ENCODE peak calls at places on chromosome 7, in nine cellular contexts. G is HCT116, H is fibroblast of pulmonary artery, B is pancreas, V is RWPE1, W is tibial artery, F is choroid plexus epithelial cell, L is endothelial cell, Q is progenitor cell of endocrine pancreas. Z is an unnamed sample.

GRCh38 chr7:7944619-7945282 is 23.8 kb upstream of the GLCCI1 start:
- DNase-seq in V (no peak), Q (no peak), L (no peak), F (peak), G (no peak), W (no peak), B (no peak), H (no peak), Z (peak)

GRCh38 chr7:140316165-140316661 is 82.1 kb downstream of the SLC37A3 start:
- DNase-seq in V (peak), B (peak), F (peak), G (peak), Q (no peak), W (peak), H (peak), L (no peak), Z (no peak)

GRCh38 chr7:25173184-25173583 is 48.1 kb upstream of the CYCS start:
- DNase-seq in H (no peak), F (no peak), V (no peak), W (no peak), Q (no peak), L (no peak), G (no peak), B (no peak), Z (no peak)

GRCh38 chr7:32870298-32870697 is 21.3 kb downstream of the KBTBD2 start:
- DNase-seq in F (no peak), W (no peak), H (no peak), L (no peak), Q (no peak), V (no peak), G (no peak), B (no peak), Z (no peak)

GRCh38 chr7:70723339-70723738 is 408.6 kb upstream of the GALNT17 start:
- DNase-seq in V (no peak), H (no peak), W (no peak), L (no peak), Q (no peak), B (no peak), F (no peak), G (no peak), Z (no peak)

GRCh38 chr7:95045236-95045923 is 138.0 kb downstream of the PPP1R9A start:
- DNase-seq in H (peak), B (peak), F (peak), V (no peak), W (no peak), G (no peak), Q (no peak), L (no peak), Z (no peak)

GRCh38 chr7:43575506-43575905 is 7.4 kb upstream of the STK17A start:
- DNase-seq in W (no peak), Q (no peak), L (no peak), G (no peak), B (no peak), F (no peak), V (no peak), H (no peak), Z (no peak)

GRCh38 chr7:38673795-38674194 is 42.6 kb upstream of the AMPH start:
- DNase-seq in B (no peak), W (no peak), F (peak), V (peak), L (no peak), G (no peak), Q (no peak), H (peak), Z (no peak)

GRCh38 chr7:44329888-44330287 is 4.5 kb upstream of the CAMK2B start:
- DNase-seq in W (peak), H (no peak), B (no peak), L (no peak), F (no peak), V (no peak), Q (no peak), G (no peak), Z (no peak)

GRCh38 chr7:44211126-44211675 is 10.4 kb downstream of the YKT6 start:
- DNase-seq in V (no peak), Q (no peak), L (no peak), G (no peak), W (peak), H (no peak), B (no peak), F (no peak), Z (no peak)

GRCh38 chr7:64087501-64087900 is 42.3 kb downstream of the ZNF727 start:
- DNase-seq in G (no peak), W (no peak), H (no peak), V (no peak), F (no peak), Q (no peak), B (no peak), L (no peak), Z (no peak)

GRCh38 chr7:11473807-11474424 is 358.1 kb downstream of the THSD7A start:
- DNase-seq in V (no peak), W (no peak), G (no peak), Q (no peak), B (no peak), H (no peak), F (no peak), L (no peak), Z (no peak)

GRCh38 chr7:106736508-106737201 is 75.7 kb upstream of the CCDC71L start:
- DNase-seq in H (peak), Q (peak), B (peak), V (peak), F (peak), W (no peak), L (peak), G (peak), Z (no peak)

GRCh38 chr7:74269757-74270277 is 15.6 kb upstream of the RFC2 start:
- DNase-seq in F (peak), G (peak), H (peak), B (peak), V (peak), Q (peak), W (no peak), L (peak), Z (peak)

GRCh38 chr7:99607548-99607947 is 9.2 kb upstream of the ZSCAN25 start:
- DNase-seq in L (no peak), W (no peak), B (no peak), Q (no peak), G (no peak), V (no peak), F (no peak), H (no peak), Z (no peak)

GRCh38 chr7:143405671-143406352 is 2.8 kb downstream of the EPHA1 start:
- DNase-seq in F (no peak), W (no peak), L (no peak), V (no peak), B (no peak), H (no peak), G (no peak), Q (no peak), Z (no peak)

GRCh38 chr7:5679047-5679740 is 102.3 kb downstream of the RNF216 start:
- DNase-seq in W (no peak), G (no peak), V (no peak), F (no peak), Q (no peak), L (no peak), B (no peak), H (no peak), Z (no peak)

GRCh38 chr7:940599-941408 is 13.7 kb downstream of the ADAP1 start:
- DNase-seq in W (no peak), Q (no peak), G (no peak), H (peak), V (no peak), L (no peak), B (no peak), F (no peak), Z (no peak)

GRCh38 chr7:109178342-109178741 is 608.7 kb downstream of the DNAJB9 start:
- DNase-seq in H (no peak), Q (no peak), B (no peak), G (no peak), F (no peak), L (no peak), W (no peak), V (no peak), Z (no peak)

GRCh38 chr7:105876964-105877601 is 684 bp upstream of the ATXN7L1 start:
- DNase-seq in G (peak), L (peak), B (peak), W (peak), Q (peak), V (peak), H (peak), F (peak), Z (peak)

GRCh38 chr7:96786261-96786997 is 76.8 kb upstream of the SEM1 start:
- DNase-seq in H (no peak), G (no peak), W (no peak), F (no peak), Q (no peak), V (no peak), B (no peak), L (no peak), Z (no peak)

GRCh38 chr7:148622887-148623585 is 32.5 kb downstream of the C7orf33 start:
- DNase-seq in B (no peak), W (no peak), Q (no peak), V (no peak), H (no peak), F (no peak), G (no peak), L (no peak), Z (peak)

GRCh38 chr7:30977896-30978564 is 14.3 kb downstream of the GHRHR start:
- DNase-seq in H (peak), B (peak), V (peak), W (no peak), L (no peak), G (peak), F (peak), Q (peak), Z (peak)

GRCh38 chr7:29771081-29771832 is 35.1 kb upstream of the WIPF3 start:
- DNase-seq in F (no peak), B (no peak), V (no peak), W (no peak), L (no peak), G (no peak), H (no peak), Q (no peak), Z (no peak)

GRCh38 chr7:23347007-23347681 is 48.0 kb downstream of the MALSU1 start:
- DNase-seq in F (no peak), V (no peak), G (no peak), Q (no peak), W (no peak), H (no peak), B (no peak), L (no peak), Z (no peak)

GRCh38 chr7:155009570-155010157 is 6.7 kb upstream of the PAXIP1 start:
- DNase-seq in Q (no peak), H (peak), L (no peak), B (peak), W (no peak), G (peak), V (no peak), F (peak), Z (no peak)

GRCh38 chr7:136086712-136087111 is 109.6 kb upstream of the MTPN start:
- DNase-seq in V (peak), G (peak), H (peak), W (peak), F (peak), L (no peak), Q (no peak), B (peak), Z (no peak)

GRCh38 chr7:84372712-84373111 is 178.1 kb upstream of the SEMA3A start:
- DNase-seq in V (no peak), L (no peak), G (no peak), W (no peak), B (no peak), Q (no peak), F (peak), H (peak), Z (no peak)

GRCh38 chr7:94449151-94449725 is 54.5 kb downstream of the COL1A2 start:
- DNase-seq in L (no peak), V (peak), W (no peak), H (peak), G (peak), Q (no peak), B (no peak), F (peak), Z (no peak)

GRCh38 chr7:30831936-30832335 is 60.7 kb downstream of the MINDY4 start:
- DNase-seq in F (no peak), Q (no peak), G (no peak), W (no peak), V (no peak), H (no peak), B (no peak), L (no peak), Z (no peak)

GRCh38 chr7:100803398-100804161 is 23.7 kb downstream of the EPHB4 start:
- DNase-seq in B (peak), F (peak), G (no peak), V (peak), L (peak), Q (peak), W (peak), H (peak), Z (peak)

GRCh38 chr7:101867265-101867664 is 49.8 kb downstream of the CUX1 start:
- DNase-seq in L (no peak), W (no peak), V (no peak), F (no peak), Q (no peak), B (no peak), H (no peak), G (no peak), Z (no peak)

DNA sequence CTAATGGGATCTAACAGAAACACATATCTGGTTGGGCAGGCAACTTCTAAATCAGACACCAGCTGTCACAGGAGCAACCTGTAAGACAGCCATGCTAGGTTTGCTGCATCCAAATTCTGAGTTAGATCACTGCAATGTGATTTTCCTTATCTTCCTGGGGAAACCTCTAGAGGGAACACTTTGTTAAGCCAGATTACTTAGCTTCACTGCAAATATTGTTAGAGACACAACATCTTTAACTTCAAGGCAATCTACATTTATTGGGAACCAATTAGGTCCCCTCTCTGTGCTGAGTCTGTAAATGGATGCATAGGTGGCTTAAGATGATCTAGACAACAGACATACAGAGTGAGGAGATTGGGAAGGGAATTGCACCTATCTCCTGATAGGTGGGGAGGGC is 109.7 kb upstream of the ELMO1 start:
- DNase-seq in H (no peak), B (no peak), Q (no peak), G (no peak), V (no peak), L (no peak), W (no peak), F (no peak), Z (no peak)
- TF ChIP-seq CTCF in H (no peak), B (no peak), Q (no peak), G (no peak), V (no peak), L (no peak), W (no peak), F (no peak), Z (no peak)

GRCh38 chr7:120981888-120982615 is 6.5 kb upstream of the CPED1 start:
- DNase-seq in F (peak), W (no peak), V (no peak), L (no peak), B (no peak), Q (no peak), H (peak), G (no peak), Z (no peak)
- TF ChIP-seq CTCF in F (peak), W (no peak), V (no peak), L (no peak), B (no peak), Q (no peak), H (no peak), G (no peak), Z (no peak)

GRCh38 chr7:3762146-3762831 is 461.2 kb downstream of the SDK1 start:
- DNase-seq in F (no peak), L (no peak), W (no peak), Q (no peak), V (no peak), G (no peak), H (no peak), B (no peak), Z (no peak)
- TF ChIP-seq CTCF in F (no peak), L (no peak), W (no peak), Q (no peak), V (no peak), G (no peak), H (no peak), B (no peak), Z (no peak)

DNA sequence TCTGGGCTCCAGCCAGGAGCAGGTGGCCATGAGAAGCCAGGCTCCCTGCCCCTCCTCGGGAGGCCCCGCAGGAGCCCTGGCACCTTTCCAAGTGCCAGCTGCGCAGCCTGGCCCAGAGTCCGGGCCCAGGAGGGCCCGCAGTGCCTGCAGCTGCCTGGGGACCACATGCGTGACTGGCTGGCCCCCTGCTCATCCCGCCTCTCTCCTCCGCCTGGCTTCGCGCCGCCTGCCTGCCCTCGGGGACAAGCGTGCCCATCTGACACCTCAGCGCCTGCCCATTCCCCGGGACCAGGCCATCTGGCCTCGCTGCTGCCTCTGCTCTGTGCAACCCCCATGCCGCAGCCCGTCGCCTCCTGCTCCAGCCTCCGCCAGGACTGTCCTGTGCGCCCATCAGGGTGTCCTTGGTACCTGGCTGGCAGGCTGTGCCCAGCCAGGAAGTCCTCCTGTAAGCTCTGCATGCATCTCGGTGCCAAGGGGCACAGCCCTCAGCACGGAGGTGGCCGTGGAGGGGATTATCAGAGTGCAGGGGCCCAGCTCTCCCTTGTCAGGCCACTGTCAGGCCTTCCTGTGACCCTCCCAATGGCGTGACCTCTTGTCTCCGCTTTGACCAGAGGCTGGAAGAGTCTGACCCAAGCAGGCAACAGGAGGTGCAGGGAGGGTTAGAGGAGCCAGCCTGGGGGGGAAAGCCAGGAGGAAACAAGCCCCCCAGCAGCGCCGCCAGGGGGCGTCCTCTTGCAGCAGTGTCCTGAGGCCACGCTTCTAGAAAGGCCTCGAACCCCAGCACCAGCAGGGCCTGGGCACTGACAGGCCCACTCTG is 50.5 kb downstream of the TMEM209 start:
- DNase-seq in V (no peak), W (no peak), Q (no peak), F (no peak), B (peak), H (no peak), L (peak), G (no peak), Z (peak)
- TF ChIP-seq CTCF in V (no peak), W (no peak), Q (peak), F (peak), B (no peak), H (no peak), L (peak), G (peak), Z (peak)

DNA sequence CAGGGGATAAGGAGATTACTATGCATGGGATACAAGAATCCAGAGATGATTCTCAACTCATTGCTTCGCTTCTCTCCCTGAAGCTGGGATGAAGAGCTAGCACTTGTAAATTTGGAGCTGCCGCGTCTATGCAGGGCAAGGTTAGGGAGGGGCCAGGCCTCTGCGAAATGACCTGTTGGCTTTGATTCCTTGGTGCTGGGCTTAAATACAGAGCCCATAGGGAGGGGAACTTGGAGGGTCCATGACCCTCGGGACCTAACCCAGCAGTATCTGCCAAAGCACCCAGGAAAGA is 673 bp upstream of the WNT2 start:
- DNase-seq in W (no peak), G (no peak), Q (no peak), H (no peak), L (no peak), F (no peak), B (no peak), V (no peak), Z (no peak)
- TF ChIP-seq CTCF in W (no peak), G (no peak), Q (no peak), H (no peak), L (no peak), F (no peak), B (no peak), V (no peak), Z (no peak)